ENCODE peak calls at places on chromosomes 4 and X, in seven cellular contexts. D is left ventricle myocardium inferior; P is effector memory CD4-positive, alpha-beta T cell; U is esophagus squamous epithelium; Z is transverse colon; F is heart left ventricle; G is tibial artery. I is an unnamed sample.

GRCh38 chr4:54400802-54401201 is 171.7 kb downstream of the PDGFRA start:
- DNase-seq in D (no peak), P (no peak), U (no peak), Z (no peak), F (no peak), G (no peak), I (no peak)

GRCh38 chrX:41045960-41046567 is 39.2 kb upstream of the USP9X start:
- DNase-seq in D (no peak), P (no peak), U (no peak), Z (peak; percentile 13), F (no peak), G (no peak), I (no peak)

GRCh38 chrX:119343856-119344255 is 55.3 kb upstream of the SLC25A43 start:
- DNase-seq in D (no peak), P (no peak), U (no peak), Z (peak; percentile 32), F (no peak), G (no peak), I (no peak)

GRCh38 chrX:88526385-88526784 is 220.6 kb upstream of the CPXCR1 start:
- DNase-seq in D (no peak), P (no peak), U (no peak), Z (no peak), F (no peak), G (no peak), I (no peak)

GRCh38 chr4:10974371-10974770 is 289.8 kb upstream of the CLNK start:
- DNase-seq in D (no peak), P (no peak), U (no peak), Z (no peak), F (no peak), G (no peak), I (no peak)

GRCh38 chr4:80138556-80139538 is 58.5 kb upstream of the PRDM8 start:
- DNase-seq in D (no peak), P (peak; percentile 27), U (no peak), Z (peak; percentile 8), F (no peak), G (no peak), I (no peak)

GRCh38 chrX:80511969-80512760 is 91.9 kb downstream of the TENT5D start:
- DNase-seq in D (no peak), P (no peak), U (no peak), Z (no peak), F (no peak), G (no peak), I (no peak)

GRCh38 chrX:3129256-3129655 is 88.0 kb downstream of the ARSF start:
- DNase-seq in D (no peak), P (no peak), U (no peak), Z (no peak), F (no peak), G (no peak), I (no peak)

GRCh38 chr4:2534904-2535385 is 1.5 kb upstream of the FAM193A start:
- DNase-seq in D (no peak), P (no peak), U (no peak), Z (no peak), F (no peak), G (no peak), I (no peak)

GRCh38 chrX:31199770-31200114 is 127.9 kb upstream of the FTHL17 start:
- DNase-seq in D (no peak), P (no peak), U (no peak), Z (peak; percentile 22), F (no peak), G (no peak), I (no peak)

GRCh38 chr4:128868758-128869157 is 59.3 kb downstream of the JADE1 start:
- DNase-seq in D (no peak), P (no peak), U (no peak), Z (no peak), F (no peak), G (no peak), I (no peak)

GRCh38 chr4:52001616-52002015 is 18.5 kb downstream of the LRRC66 start:
- DNase-seq in D (no peak), P (no peak), U (no peak), Z (no peak), F (no peak), G (no peak), I (no peak)

GRCh38 chrX:45187731-45188130 is 12.9 kb downstream of the DIPK2B start:
- DNase-seq in D (no peak), P (no peak), U (no peak), Z (no peak), F (no peak), G (no peak), I (no peak)

GRCh38 chr4:40492747-40493146 is 136.9 kb downstream of the RBM47 start:
- DNase-seq in D (no peak), P (no peak), U (no peak), Z (no peak), F (no peak), G (no peak), I (no peak)

GRCh38 chr4:36128689-36129088 is 115.6 kb downstream of the ARAP2 start:
- DNase-seq in D (no peak), P (no peak), U (no peak), Z (no peak), F (no peak), G (no peak), I (no peak)

GRCh38 chrX:11781133-11781532 is 23.1 kb downstream of the MSL3 start:
- DNase-seq in D (no peak), P (no peak), U (no peak), Z (no peak), F (no peak), G (no peak), I (no peak)

GRCh38 chrX:154040863-154041262 is 21.2 kb upstream of the IRAK1 start:
- DNase-seq in D (no peak), P (no peak), U (no peak), Z (no peak), F (no peak), G (no peak), I (no peak)

DNA sequence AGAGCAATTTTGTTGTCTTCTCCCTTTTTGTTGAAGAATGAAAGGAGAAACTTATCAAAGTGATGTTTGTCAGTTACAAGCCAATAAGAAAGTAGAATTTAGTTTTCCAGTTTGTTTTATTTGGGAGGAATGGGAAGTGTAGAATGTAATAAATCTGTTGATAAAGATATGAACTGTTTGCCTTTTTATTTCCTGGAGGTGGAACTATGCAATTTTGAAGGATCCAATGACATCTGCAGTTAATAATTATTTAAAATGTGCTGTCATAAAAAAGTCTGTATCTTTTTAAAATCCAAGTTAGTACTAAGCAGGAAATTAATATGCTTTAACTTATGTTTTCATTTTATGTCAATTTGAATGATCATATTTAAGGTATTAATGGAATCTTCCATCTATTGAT is 44.9 kb downstream of the PF4 start:
- DNase-seq in D (no peak), P (no peak), U (no peak), Z (no peak), F (no peak), G (no peak), I (no peak)
- H3K27ac ChIP-seq in D (no peak overlapping the region), P (no peak overlapping the region), U (no peak overlapping the region), Z (no peak overlapping the region), F (no peak overlapping the region), G (no peak overlapping the region), I (no peak overlapping the region)

DNA sequence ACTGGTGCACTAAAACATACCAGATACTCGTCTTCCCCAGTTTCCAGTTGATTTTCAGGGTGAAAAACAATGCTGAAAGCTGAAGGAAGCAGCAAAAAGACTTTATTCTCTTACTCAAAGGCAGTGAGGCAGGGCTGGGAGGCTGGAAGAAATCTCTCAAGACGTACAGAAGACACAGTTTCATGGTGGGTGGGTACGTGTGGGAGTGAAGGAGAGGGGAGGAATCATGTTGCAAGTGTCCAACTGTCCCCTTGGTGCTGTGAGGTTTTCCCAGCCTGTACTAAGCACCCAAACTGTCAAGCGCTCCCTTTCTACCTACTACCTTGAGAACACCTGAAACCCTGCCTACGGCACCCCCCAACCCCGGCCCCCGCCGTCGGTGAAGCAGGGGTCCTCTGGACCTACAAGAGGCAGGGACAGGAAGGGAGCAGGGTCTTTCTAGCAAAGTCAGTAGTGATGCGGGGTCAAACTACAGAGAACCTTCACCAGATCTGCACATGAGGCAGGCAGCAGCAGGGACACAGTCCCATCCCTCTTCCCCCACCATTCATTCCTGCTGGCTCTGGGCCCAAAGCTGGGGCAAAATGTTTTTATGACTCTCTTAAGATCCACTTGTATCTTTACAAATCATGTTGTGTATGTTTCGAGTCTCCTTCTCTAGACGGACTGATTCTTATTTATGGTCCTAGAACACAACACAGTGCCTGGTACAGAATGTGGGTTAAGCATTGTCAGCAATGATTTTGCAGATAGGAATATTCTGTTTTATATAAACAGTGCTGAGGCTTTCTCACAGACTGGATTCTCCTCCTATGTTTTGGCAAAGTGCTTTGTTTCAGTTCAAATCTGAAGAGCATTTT is 2.4 kb upstream of the SETD7 start:
- DNase-seq in D (no peak), P (no peak), U (no peak), Z (no peak), F (no peak), G (no peak), I (no peak)
- H3K27me3 ChIP-seq in D (no peaks in the 10 kb centered on the region), P (no peaks in the 10 kb centered on the region), U (peaks cover 15% of the 10 kb centered on the region), Z (no peaks in the 10 kb centered on the region), F (no peaks in the 10 kb centered on the region), G (no peaks in the 10 kb centered on the region), I (no peaks in the 10 kb centered on the region)

GRCh38 chr4:76306882-76307669 is 543 bp downstream of the STBD1 start:
- DNase-seq in D (peak; percentile 69), P (no peak), U (no peak), Z (peak; percentile 80), F (peak; percentile 47), G (peak; percentile 56), I (no peak)

GRCh38 chr4:76302856-76303438 is 3.6 kb upstream of the STBD1 start:
- DNase-seq in D (no peak), P (no peak), U (no peak), Z (no peak), F (no peak), G (no peak), I (no peak)

GRCh38 chr4:76305971-76306881 is at the start of gene STBD1:
- DNase-seq in D (peak; percentile 85), P (no peak), U (no peak), Z (peak; percentile 89), F (peak; percentile 80), G (peak; percentile 87), I (peak; percentile 48)

GRCh38 chr4:76307670-76308014 is 1.1 kb downstream of the STBD1 start:
- DNase-seq in D (peak; percentile 51), P (no peak), U (no peak), Z (peak; percentile 57), F (peak; percentile 49), G (peak; percentile 30), I (no peak)

GRCh38 chr4:76305033-76305687 is 1.4 kb upstream of the STBD1 start:
- DNase-seq in D (no peak), P (no peak), U (no peak), Z (no peak), F (no peak), G (no peak), I (no peak)
- H3K27ac ChIP-seq in D (no peak overlapping the region), P (no peak overlapping the region), U (peak overlapping the region; percentile 93), Z (peak overlapping the region; percentile 89), F (no peak overlapping the region), G (peak overlapping the region; percentile 91), I (peak overlapping the region; percentile 88)

GRCh38 chr4:107083-107443 is 17.2 kb upstream of the ZNF718 start:
- DNase-seq in D (no peak), P (no peak), U (no peak), Z (no peak), F (no peak), G (no peak), I (no peak)

GRCh38 chr4:113732-114131 is 10.6 kb upstream of the ZNF718 start:
- DNase-seq in D (no peak), P (no peak), U (no peak), Z (no peak), F (no peak), G (no peak), I (no peak)

GRCh38 chr4:112771-113170 is 11.5 kb upstream of the ZNF718 start:
- DNase-seq in D (no peak), P (no peak), U (no peak), Z (no peak), F (no peak), G (no peak), I (no peak)

GRCh38 chr4:107444-108429 is 16.6 kb upstream of the ZNF718 start:
- DNase-seq in D (no peak), P (no peak), U (no peak), Z (no peak), F (no peak), G (no peak), I (no peak)
- H3K27me3 ChIP-seq in D (peaks cover 71% of the 10 kb centered on the region), P (peaks cover 19% of the 10 kb centered on the region), U (peaks cover 59% of the 10 kb centered on the region), Z (peaks cover 41% of the 10 kb centered on the region), F (peaks cover 22% of the 10 kb centered on the region), G (no peaks in the 10 kb centered on the region), I (no peaks in the 10 kb centered on the region)